ENCODE peak calls at places on chromosomes 1 and 21, in seven cellular contexts. F is Calu3, S is EL, H is ovary, O is lower lobe of right lung, E is RWPE1, M is amygdala. U is an unnamed sample.

GRCh38 chr1:9835758-9836631 is 12.2 kb upstream of the CLSTN1 start:
- DNase-seq in F (peak; percentile 15), S (peak; percentile 21), H (peak; percentile 50), O (no peak), E (peak; percentile 90), M (no peak), U (peak; percentile 82)

GRCh38 chr1:162695687-162696086 is 63.4 kb downstream of the DDR2 start:
- DNase-seq in F (no peak), S (no peak), H (no peak), O (no peak), E (no peak), M (no peak), U (no peak)

GRCh38 chr1:114310771-114311251 is 157.1 kb upstream of the SYT6 start:
- DNase-seq in F (no peak), S (peak; percentile 45), H (peak; percentile 49), O (no peak), E (no peak), M (no peak), U (no peak)

GRCh38 chr1:34398205-34398915 is 221.7 kb downstream of the C1orf94 start:
- DNase-seq in F (no peak), S (no peak), H (no peak), O (no peak), E (no peak), M (no peak), U (no peak)

GRCh38 chr1:183148599-183148998 is 37.5 kb upstream of the LAMC2 start:
- DNase-seq in F (no peak), S (peak; percentile 17), H (no peak), O (no peak), E (peak; percentile 21), M (no peak), U (no peak)

GRCh38 chr21:44748621-44749020 is 37.2 kb upstream of the TSPEAR start:
- DNase-seq in F (no peak), S (no peak), H (no peak), O (no peak), E (no peak), M (no peak), U (no peak)

GRCh38 chr1:27007909-27008582 is 4.6 kb downstream of the TENT5B start:
- DNase-seq in F (peak; percentile 84), S (peak; percentile 34), H (no peak), O (peak; percentile 90), E (no peak), M (no peak), U (peak; percentile 95)

GRCh38 chr21:42887321-42887720 is 5.8 kb upstream of the NDUFV3 start:
- DNase-seq in F (no peak), S (no peak), H (no peak), O (peak; percentile 10), E (no peak), M (no peak), U (no peak)

GRCh38 chr1:55043726-55044125 is 4.4 kb downstream of the PCSK9 start:
- DNase-seq in F (no peak), S (no peak), H (no peak), O (no peak), E (no peak), M (no peak), U (no peak)

GRCh38 chr1:204578867-204579664 is 62.9 kb downstream of the MDM4 start:
- DNase-seq in F (peak; percentile 42), S (no peak), H (peak; percentile 38), O (no peak), E (no peak), M (no peak), U (no peak)

GRCh38 chr1:224273651-224274050 is 56.3 kb downstream of the NVL start:
- DNase-seq in F (no peak), S (peak; percentile 62), H (no peak), O (no peak), E (peak; percentile 48), M (no peak), U (no peak)

GRCh38 chr21:45322960-45323461 is 35.3 kb upstream of the POFUT2 start:
- DNase-seq in F (no peak), S (peak; percentile 77), H (peak; percentile 79), O (peak; percentile 48), E (no peak), M (no peak), U (no peak)

GRCh38 chr1:65344171-65344570 is 34.8 kb downstream of the DNAJC6 start:
- DNase-seq in F (no peak), S (no peak), H (no peak), O (no peak), E (no peak), M (no peak), U (no peak)

GRCh38 chr21:45522986-45523385 is 19.3 kb downstream of the SLC19A1 start:
- DNase-seq in F (no peak), S (no peak), H (no peak), O (no peak), E (no peak), M (no peak), U (no peak)

GRCh38 chr1:38097256-38097655 is 50.7 kb upstream of the POU3F1 start:
- DNase-seq in F (no peak), S (no peak), H (no peak), O (no peak), E (no peak), M (no peak), U (no peak)

GRCh38 chr1:101079341-101079740 is 53.8 kb upstream of the DPH5 start:
- DNase-seq in F (no peak), S (no peak), H (no peak), O (no peak), E (no peak), M (no peak), U (no peak)

GRCh38 chr1:231808990-231809389 is 182.4 kb downstream of the DISC1 start:
- DNase-seq in F (no peak), S (peak; percentile 91), H (no peak), O (no peak), E (peak; percentile 43), M (no peak), U (no peak)

GRCh38 chr21:43023175-43023574 is 48.8 kb downstream of the PKNOX1 start:
- DNase-seq in F (no peak), S (no peak), H (no peak), O (no peak), E (no peak), M (no peak), U (no peak)

GRCh38 chr1:232805269-232806070 is at the start of gene MAP10:
- DNase-seq in F (peak; percentile 76), S (peak; percentile 72), H (peak; percentile 81), O (peak; percentile 87), E (peak; percentile 59), M (peak; percentile 51), U (no peak)